ENCODE peak calls at places on chromosome 1, in seven cellular contexts. J is stomach, S is A549, W is spleen, O is hepatocyte, I is mammary epithelial cell, L is MG63. E is an unnamed sample.
A peak's percentile ranks its signal among the peaks of the same experiment; 100 is the strongest.

GRCh38 chr1:187226396-187226795 is 397.6 kb downstream of the PLA2G4A start:
- DNase-seq in J (no peak), S (no peak), W (no peak), O (no peak), I (peak; percentile 8), L (no peak), E (no peak)

GRCh38 chr1:228283043-228283371 is 75.2 kb downstream of the OBSCN start:
- DNase-seq in J (no peak), S (no peak), W (peak; percentile 89), O (no peak), I (no peak), L (no peak), E (no peak)

GRCh38 chr1:200473698-200474371 is 64.0 kb upstream of the ZNF281 start:
- DNase-seq in J (no peak), S (no peak), W (no peak), O (no peak), I (no peak), L (no peak), E (no peak)

GRCh38 chr1:200794506-200795065 is 55.9 kb downstream of the CAMSAP2 start:
- DNase-seq in J (no peak), S (no peak), W (no peak), O (no peak), I (peak; percentile 21), L (peak; percentile 32), E (no peak)

GRCh38 chr1:59323879-59324278 is 27.0 kb downstream of the FGGY start:
- DNase-seq in J (no peak), S (no peak), W (no peak), O (no peak), I (no peak), L (no peak), E (no peak)

GRCh38 chr1:10980841-10981727 is 31.4 kb upstream of the TARDBP start:
- DNase-seq in J (no peak), S (no peak), W (no peak), O (no peak), I (no peak), L (peak; percentile 55), E (no peak)

GRCh38 chr1:175269151-175269550 is 76.6 kb upstream of the KIAA0040 start:
- DNase-seq in J (no peak), S (no peak), W (no peak), O (peak; percentile 29), I (peak; percentile 68), L (no peak), E (no peak)

GRCh38 chr1:156921053-156921529 is 659 bp downstream of the LRRC71 start:
- DNase-seq in J (no peak), S (no peak), W (no peak), O (no peak), I (no peak), L (no peak), E (no peak)

GRCh38 chr1:215543191-215543606 is 23.9 kb upstream of the KCTD3 start:
- DNase-seq in J (peak; percentile 30), S (no peak), W (no peak), O (peak; percentile 48), I (peak; percentile 83), L (no peak), E (peak; percentile 20)

GRCh38 chr1:237702161-237702560 is 188.6 kb downstream of the ZP4 start:
- DNase-seq in J (no peak), S (no peak), W (no peak), O (no peak), I (no peak), L (no peak), E (no peak)

GRCh38 chr1:156347337-156347736 is 9.0 kb downstream of the TSACC start:
- DNase-seq in J (no peak), S (no peak), W (no peak), O (no peak), I (no peak), L (no peak), E (no peak)

GRCh38 chr1:57623039-57623790 is 199.4 kb upstream of the DAB1 start:
- DNase-seq in J (no peak), S (no peak), W (no peak), O (no peak), I (no peak), L (peak; percentile 58), E (peak; percentile 3)

GRCh38 chr1:243786546-243786945 is 63.5 kb downstream of the AKT3 start:
- DNase-seq in J (no peak), S (no peak), W (no peak), O (no peak), I (peak; percentile 9), L (no peak), E (no peak)

GRCh38 chr1:53550201-53550741 is 91.1 kb downstream of the DMRTB1 start:
- DNase-seq in J (no peak), S (no peak), W (peak; percentile 55), O (no peak), I (no peak), L (no peak), E (no peak)

GRCh38 chr1:172545349-172546004 is 12.5 kb downstream of the SUCO start:
- DNase-seq in J (no peak), S (no peak), W (no peak), O (no peak), I (no peak), L (no peak), E (no peak)

GRCh38 chr1:172547071-172547470 is 14.1 kb downstream of the SUCO start:
- DNase-seq in J (no peak), S (no peak), W (no peak), O (no peak), I (no peak), L (no peak), E (no peak)

GRCh38 chr1:172549621-172550280 is 16.8 kb downstream of the SUCO start:
- DNase-seq in J (no peak), S (no peak), W (no peak), O (no peak), I (no peak), L (no peak), E (no peak)

GRCh38 chr1:172540635-172541034 is 7.7 kb downstream of the SUCO start:
- DNase-seq in J (no peak), S (no peak), W (no peak), O (no peak), I (no peak), L (no peak), E (no peak)

DNA sequence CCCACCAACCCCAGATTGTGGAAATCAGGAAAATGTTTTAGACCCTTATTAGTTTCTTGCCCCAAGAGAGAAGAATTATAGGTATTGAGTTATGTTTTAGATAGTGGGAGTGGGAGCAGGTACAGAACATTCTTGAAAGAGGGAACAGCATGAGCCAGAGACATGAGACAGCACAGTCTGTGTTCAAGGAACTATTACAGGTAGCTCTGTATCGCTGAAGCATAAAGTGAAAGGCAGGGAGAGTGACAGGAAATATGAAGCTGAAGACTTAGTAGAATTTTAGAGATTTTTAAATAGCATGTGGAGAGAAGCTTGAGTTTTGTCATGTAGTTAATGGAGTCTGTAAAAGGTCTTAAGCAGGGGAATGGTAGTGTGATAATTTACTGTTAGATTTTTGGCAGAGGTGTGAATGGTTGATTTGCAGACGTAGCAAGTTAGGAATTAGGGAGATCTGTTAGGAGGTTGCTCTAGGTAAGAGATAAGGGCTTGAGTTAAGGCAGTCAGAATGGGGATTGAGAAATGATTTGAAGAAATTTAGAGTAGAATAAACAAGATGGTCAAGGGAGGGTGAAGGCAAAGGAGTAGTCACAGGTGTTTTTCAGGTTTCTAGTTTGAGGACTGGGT is 11.6 kb downstream of the SUCO start:
- DNase-seq in J (no peak), S (no peak), W (no peak), O (no peak), I (no peak), L (no peak), E (no peak)
- H3K9me3 ChIP-seq in J (no peaks in the 10 kb centered on the region), S (no peaks in the 10 kb centered on the region), W (no peaks in the 10 kb centered on the region), O (no peaks in the 10 kb centered on the region), I (no peaks in the 10 kb centered on the region), L (no peaks in the 10 kb centered on the region), E (no peaks in the 10 kb centered on the region)

GRCh38 chr1:247177755-247178154 is 5.9 kb upstream of the ZNF124 start:
- DNase-seq in J (no peak), S (no peak), W (no peak), O (no peak), I (no peak), L (no peak), E (no peak)

GRCh38 chr1:247184254-247184653 is 12.4 kb upstream of the ZNF124 start:
- DNase-seq in J (no peak), S (no peak), W (no peak), O (no peak), I (no peak), L (no peak), E (no peak)

GRCh38 chr1:247180581-247180980 is 8.8 kb upstream of the ZNF124 start:
- DNase-seq in J (no peak), S (no peak), W (no peak), O (no peak), I (no peak), L (no peak), E (no peak)

GRCh38 chr1:247182994-247183393 is 11.2 kb upstream of the ZNF124 start:
- DNase-seq in J (no peak), S (no peak), W (no peak), O (no peak), I (no peak), L (no peak), E (no peak)
- H3K9me3 ChIP-seq in J (peaks cover 5% of the 10 kb centered on the region), S (peaks cover 81% of the 10 kb centered on the region), W (peaks cover 5% of the 10 kb centered on the region), O (no peaks in the 10 kb centered on the region), I (peaks cover 38% of the 10 kb centered on the region), L (peaks cover 13% of the 10 kb centered on the region), E (peaks cover 8% of the 10 kb centered on the region)

GRCh38 chr1:240567066-240567465 is 44.9 kb downstream of the GREM2 start:
- DNase-seq in J (no peak), S (no peak), W (no peak), O (no peak), I (no peak), L (no peak), E (no peak)
- H3K9me3 ChIP-seq in J (no peaks in the 10 kb centered on the region), S (no peaks in the 10 kb centered on the region), W (no peaks in the 10 kb centered on the region), O (no peaks in the 10 kb centered on the region), I (peaks cover 14% of the 10 kb centered on the region), L (no peaks in the 10 kb centered on the region), E (no peaks in the 10 kb centered on the region)

GRCh38 chr1:2953688-2954285 is 67.5 kb upstream of the ACTRT2 start:
- DNase-seq in J (no peak), S (no peak), W (peak; percentile 34), O (no peak), I (no peak), L (no peak), E (no peak)
- H3K9me3 ChIP-seq in J (no peaks in the 10 kb centered on the region), S (peaks cover 5% of the 10 kb centered on the region), W (peaks cover 3% of the 10 kb centered on the region), O (peaks cover 5% of the 10 kb centered on the region), I (peaks cover 24% of the 10 kb centered on the region), L (peaks cover 10% of the 10 kb centered on the region), E (peaks cover 23% of the 10 kb centered on the region)

GRCh38 chr1:152107289-152107983 is 7.8 kb downstream of the TCHH start:
- DNase-seq in J (no peak), S (peak; percentile 81), W (no peak), O (no peak), I (no peak), L (no peak), E (no peak)
- H3K9me3 ChIP-seq in J (peaks cover 12% of the 10 kb centered on the region), S (no peaks in the 10 kb centered on the region), W (no peaks in the 10 kb centered on the region), O (no peaks in the 10 kb centered on the region), I (no peaks in the 10 kb centered on the region), L (peaks cover 6% of the 10 kb centered on the region), E (no peaks in the 10 kb centered on the region)